ENCODE peak calls at places on chromosomes 6 and 20, in seven cellular contexts. V is tibial nerve; T is breast epithelium; O is PC-9; R is heart left ventricle; J is CD4-positive, alpha-beta memory T cell; M is uterus. D is an unnamed sample.

GRCh38 chr6:153956807-153957206 is 82.2 kb upstream of the OPRM1 start:
- DNase-seq in R (no peak), T (no peak), V (no peak), J (no peak), O (no peak), M (no peak), D (no peak)

GRCh38 chr6:44135173-44135748 is 7.9 kb downstream of the TMEM63B start:
- DNase-seq in V (no peak), M (no peak), T (no peak), O (no peak), J (no peak), R (no peak), D (no peak)

GRCh38 chr20:50246367-50247195 is 56.0 kb downstream of the CEBPB start:
- DNase-seq in J (no peak), O (peak; percentile 78), T (peak; percentile 68), R (no peak), V (no peak), M (no peak), D (no peak)

GRCh38 chr6:110703906-110704594 is 111.2 kb downstream of the CDK19 start:
- DNase-seq in V (no peak), J (no peak), O (no peak), T (no peak), R (no peak), M (no peak), D (no peak)

GRCh38 chr6:43742931-43743632 is 26.9 kb upstream of the VEGFA start:
- DNase-seq in J (no peak), R (no peak), O (no peak), T (no peak), V (no peak), M (no peak), D (no peak)

GRCh38 chr6:67615796-67616195 is 1019.3 kb upstream of the ADGRB3 start:
- DNase-seq in T (no peak), O (no peak), M (no peak), R (no peak), V (no peak), J (no peak), D (no peak)

GRCh38 chr20:48738399-48739304 is 89.1 kb downstream of the PREX1 start:
- DNase-seq in R (no peak), J (peak; percentile 74), O (no peak), M (no peak), V (no peak), T (no peak), D (no peak)

GRCh38 chr20:51930775-51931174 is 128.5 kb upstream of the SALL4 start:
- DNase-seq in R (peak; percentile 21), M (no peak), T (no peak), J (no peak), O (no peak), V (no peak), D (peak; percentile 50)

GRCh38 chr20:11140359-11140758 is 466.6 kb upstream of the JAG1 start:
- DNase-seq in T (no peak), R (no peak), M (no peak), V (no peak), J (no peak), O (no peak), D (no peak)

GRCh38 chr20:43985121-43985520 is 70.5 kb downstream of the TOX2 start:
- DNase-seq in V (no peak), M (no peak), J (no peak), O (no peak), T (no peak), R (no peak), D (no peak)

GRCh38 chr6:53795702-53796450 is 1.1 kb downstream of the LRRC1 start:
- DNase-seq in V (no peak), M (peak; percentile 20), R (peak; percentile 35), O (peak; percentile 48), J (no peak), T (no peak), D (no peak)

GRCh38 chr6:167827588-167828324 is 1.0 kb downstream of the AFDN start:
- DNase-seq in M (peak; percentile 50), O (peak; percentile 27), J (peak; percentile 46), T (peak; percentile 49), R (peak; percentile 54), V (no peak), D (no peak)

GRCh38 chr6:55276745-55277627 is 50.3 kb upstream of the GFRAL start:
- DNase-seq in R (peak; percentile 29), V (no peak), M (peak; percentile 18), T (no peak), O (peak; percentile 18), J (no peak), D (peak; percentile 42)

GRCh38 chr6:25359191-25359861 is 80.2 kb downstream of the CARMIL1 start:
- DNase-seq in O (no peak), R (no peak), M (peak; percentile 51), J (no peak), V (no peak), T (peak; percentile 66), D (no peak)

GRCh38 chr6:27451660-27452390 is 21.1 kb downstream of the ZNF184 start:
- DNase-seq in R (no peak), O (no peak), T (no peak), M (no peak), J (no peak), V (no peak), D (no peak)

GRCh38 chr6:27448456-27448855 is 24.4 kb downstream of the ZNF184 start:
- DNase-seq in M (no peak), O (no peak), J (no peak), T (no peak), V (no peak), R (no peak), D (no peak)

DNA sequence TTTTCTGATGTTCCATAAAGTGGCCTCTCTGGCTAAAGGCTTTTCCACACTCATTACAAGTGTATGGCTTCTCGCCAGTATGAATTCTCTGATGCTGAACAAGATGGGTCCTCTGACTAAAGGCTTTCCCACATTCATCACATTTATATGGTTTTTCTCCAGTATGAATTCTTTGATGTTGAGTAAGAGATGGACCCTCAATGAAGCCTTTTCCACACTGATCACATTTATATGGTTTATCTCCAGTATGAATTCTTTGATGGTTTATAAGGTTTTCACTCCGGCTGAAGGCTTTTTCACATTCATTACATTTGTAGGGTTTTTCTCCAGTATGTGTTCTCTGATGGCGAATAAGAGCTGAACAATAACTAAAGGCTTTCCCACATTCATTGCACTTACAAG is 20.4 kb downstream of the ZNF184 start:
- DNase-seq in R (no peak), T (no peak), J (no peak), V (no peak), O (no peak), M (no peak), D (no peak)
- H3K9me3 ChIP-seq in R (peaks cover 78% of the 10 kb centered on the region), T (peaks cover 83% of the 10 kb centered on the region), J (peaks cover 74% of the 10 kb centered on the region), V (peaks cover 89% of the 10 kb centered on the region), O (peaks cover 86% of the 10 kb centered on the region), M (no peaks in the 10 kb centered on the region), D (peaks cover 99% of the 10 kb centered on the region)

GRCh38 chr20:9884061-9884460 is 45.2 kb upstream of the PAK5 start:
- DNase-seq in J (no peak), R (no peak), V (no peak), M (no peak), T (no peak), O (no peak), D (no peak)

GRCh38 chr20:9878096-9878495 is 39.2 kb upstream of the PAK5 start:
- DNase-seq in M (no peak), T (no peak), J (no peak), O (no peak), V (no peak), R (no peak), D (no peak)
- H3K9me3 ChIP-seq in M (no peaks in the 10 kb centered on the region), T (no peaks in the 10 kb centered on the region), J (no peaks in the 10 kb centered on the region), O (no peaks in the 10 kb centered on the region), V (peaks cover 5% of the 10 kb centered on the region), R (peaks cover 8% of the 10 kb centered on the region), D (no peaks in the 10 kb centered on the region)

GRCh38 chr6:159422041-159422984 is 253.1 kb downstream of the FNDC1 start:
- DNase-seq in O (no peak), T (no peak), R (no peak), V (no peak), M (no peak), J (no peak), D (no peak)
- H3K9me3 ChIP-seq in O (no peaks in the 10 kb centered on the region), T (no peaks in the 10 kb centered on the region), R (no peaks in the 10 kb centered on the region), V (no peaks in the 10 kb centered on the region), M (no peaks in the 10 kb centered on the region), J (no peaks in the 10 kb centered on the region), D (no peaks in the 10 kb centered on the region)

GRCh38 chr20:29873946-29874345 is 1383.5 kb upstream of the DEFB115 start:
- DNase-seq in O (no peak), J (no peak), V (no peak), T (no peak), M (no peak), R (peak; percentile 60), D (no peak)
- H3K9me3 ChIP-seq in O (no peaks in the 10 kb centered on the region), J (no peaks in the 10 kb centered on the region), V (peaks cover 52% of the 10 kb centered on the region), T (peaks cover 55% of the 10 kb centered on the region), M (no peaks in the 10 kb centered on the region), R (no peaks in the 10 kb centered on the region), D (no peaks in the 10 kb centered on the region)